ENCODE peak calls at places on chromosomes 4 and X, in six cellular contexts. K is AG08395, F is Right ventricle myocardium inferior, A is MG63, X is epithelial cell of prostate, M is choroid plexus epithelial cell. V is an unnamed sample.

GRCh38 chr4:153115322-153116100 is 88.7 kb upstream of the TRIM2 start:
- DNase-seq in K (peak; percentile 71), F (no peak), A (peak; percentile 56), X (peak; percentile 41), M (peak; percentile 77), V (no peak)

GRCh38 chr4:2040391-2041233 is 18.5 kb upstream of the NAT8L start:
- DNase-seq in K (no peak), F (no peak), A (no peak), X (no peak), M (no peak), V (no peak)

GRCh38 chr4:112751447-112751846 is 114.5 kb downstream of the LARP7 start:
- DNase-seq in K (no peak), F (no peak), A (no peak), X (no peak), M (no peak), V (no peak)

GRCh38 chrX:17876135-17876534 is 15.0 kb upstream of the RAI2 start:
- DNase-seq in K (no peak), F (no peak), A (no peak), X (no peak), M (no peak), V (no peak)

GRCh38 chr4:7691061-7691460 is 248.6 kb downstream of the AFAP1 start:
- DNase-seq in K (no peak), F (no peak), A (no peak), X (no peak), M (no peak), V (no peak)

GRCh38 chr4:132445386-132445785 is 703.7 kb upstream of the PCDH10 start:
- DNase-seq in K (no peak), F (no peak), A (no peak), X (no peak), M (no peak), V (no peak)

GRCh38 chr4:47913858-47914218 is 545 bp downstream of the NFXL1 start:
- DNase-seq in K (no peak), F (peak; percentile 71), A (peak; percentile 7), X (no peak), M (no peak), V (peak; percentile 27)

GRCh38 chr4:78168029-78168428 is 110.9 kb downstream of the FRAS1 start:
- DNase-seq in K (no peak), F (no peak), A (no peak), X (no peak), M (no peak), V (no peak)

GRCh38 chr4:79881407-79881806 is 191.6 kb downstream of the ANTXR2 start:
- DNase-seq in K (no peak), F (no peak), A (no peak), X (no peak), M (no peak), V (no peak)

GRCh38 chr4:68445111-68445510 is 2.2 kb upstream of the TMPRSS11E start:
- DNase-seq in K (no peak), F (no peak), A (no peak), X (no peak), M (no peak), V (no peak)

GRCh38 chr4:65336465-65336864 is 333.8 kb downstream of the EPHA5 start:
- DNase-seq in K (no peak), F (no peak), A (no peak), X (no peak), M (no peak), V (no peak)

GRCh38 chrX:7582191-7582590 is 260.8 kb upstream of the VCX start:
- DNase-seq in K (no peak), F (no peak), A (no peak), X (no peak), M (no peak), V (peak; percentile 1)

GRCh38 chr4:113646456-113646809 is 115.1 kb downstream of the CAMK2D start:
- DNase-seq in K (no peak), F (no peak), A (peak; percentile 37), X (no peak), M (no peak), V (no peak)

GRCh38 chr4:107392380-107392779 is 327.7 kb downstream of the PAPSS1 start:
- DNase-seq in K (no peak), F (no peak), A (no peak), X (no peak), M (no peak), V (no peak)

GRCh38 chrX:78029663-78030062 is 60.2 kb upstream of the PGAM4 start:
- DNase-seq in K (peak; percentile 13), F (no peak), A (no peak), X (no peak), M (peak; percentile 54), V (peak; percentile 50)

GRCh38 chr4:119204898-119205297 is 7.6 kb upstream of the USP53 start:
- DNase-seq in K (no peak), F (no peak), A (no peak), X (no peak), M (no peak), V (no peak)

GRCh38 chr4:180784940-180785339 is 1458.3 kb upstream of the TENM3 start:
- DNase-seq in K (no peak), F (no peak), A (no peak), X (no peak), M (no peak), V (no peak)

GRCh38 chrX:37912286-37912685 is 64.9 kb upstream of the DYNLT3 start:
- DNase-seq in K (no peak), F (no peak), A (peak; percentile 1), X (peak; percentile 44), M (peak; percentile 30), V (no peak)

GRCh38 chrX:136764206-136764605 is 16.5 kb downstream of the ARHGEF6 start:
- DNase-seq in K (no peak), F (no peak), A (no peak), X (no peak), M (no peak), V (no peak)

GRCh38 chr4:96016615-96017299 is 176.9 kb downstream of the PDHA2 start:
- DNase-seq in K (no peak), F (no peak), A (no peak), X (no peak), M (peak; percentile 72), V (no peak)

GRCh38 chrX:129842510-129843208 is 1.0 kb downstream of the ZDHHC9 start:
- DNase-seq in K (peak; percentile 18), F (no peak), A (peak; percentile 30), X (no peak), M (peak; percentile 39), V (no peak)

GRCh38 chr4:139887962-139888735 is 222.5 kb downstream of the MGST2 start:
- DNase-seq in K (no peak), F (no peak), A (no peak), X (peak; percentile 86), M (no peak), V (no peak)

GRCh38 chr4:144989306-144989705 is 108.7 kb downstream of the ANAPC10 start:
- DNase-seq in K (no peak), F (no peak), A (no peak), X (no peak), M (no peak), V (no peak)

V was measured in Ammon's horn.